ENCODE peak calls at places on chromosomes 16 and 17, in ten cellular contexts. L is T-helper 1 cell; M is C1 segment of cervical spinal cord; U is amygdala; O is GM23248; I is NCI-H460; Y is CD4-positive, alpha-beta T cell; A is NCI-H2081; C is omental fat pad; S is effector CD4-positive, alpha-beta T cell. N is an unnamed sample.

GRCh38 chr16:86252596-86252995 is 257.7 kb upstream of the FOXF1 start:
- DNase-seq in L (no peak), M (no peak), U (no peak), O (peak; percentile 49), I (peak; percentile 59), Y (no peak), A (no peak), C (no peak), S (no peak), N (no peak)

GRCh38 chr16:28063047-28063521 is 430 bp downstream of the GSG1L start:
- DNase-seq in L (no peak), M (no peak), U (no peak), O (peak; percentile 55), I (no peak), Y (no peak), A (no peak), C (no peak), S (no peak), N (no peak)

GRCh38 chr17:74467221-74467951 is 952 bp downstream of the CD300A start:
- DNase-seq in L (no peak), M (peak; percentile 17), U (no peak), O (no peak), I (no peak), Y (no peak), A (no peak), C (no peak), S (no peak), N (no peak)

GRCh38 chr17:77607606-77608005 is 350.9 kb upstream of the TNRC6C start:
- DNase-seq in L (no peak), M (no peak), U (no peak), O (no peak), I (no peak), Y (no peak), A (no peak), C (no peak), S (no peak), N (peak; percentile 39)

GRCh38 chr17:8670486-8670885 is 40.0 kb upstream of the MYH10 start:
- DNase-seq in L (no peak), M (no peak), U (no peak), O (no peak), I (no peak), Y (no peak), A (no peak), C (no peak), S (no peak), N (no peak)

GRCh38 chr16:3798827-3799226 is 81.5 kb upstream of the TRAP1 start:
- DNase-seq in L (no peak), M (no peak), U (no peak), O (no peak), I (no peak), Y (no peak), A (no peak), C (no peak), S (no peak), N (no peak)

GRCh38 chr16:87171723-87172122 is 145.5 kb downstream of the C16orf95 start:
- DNase-seq in L (no peak), M (no peak), U (no peak), O (no peak), I (no peak), Y (no peak), A (no peak), C (no peak), S (no peak), N (no peak)

GRCh38 chr17:78883533-78884131 is 19.4 kb downstream of the CEP295NL start:
- DNase-seq in L (no peak), M (peak; percentile 83), U (peak; percentile 83), O (peak; percentile 96), I (peak; percentile 57), Y (no peak), A (peak; percentile 91), C (no peak), S (no peak), N (peak; percentile 80)

GRCh38 chr17:74833501-74834361 is 26.0 kb downstream of the GRIN2C start:
- DNase-seq in L (no peak), M (peak; percentile 58), U (peak; percentile 37), O (peak; percentile 77), I (no peak), Y (no peak), A (no peak), C (no peak), S (no peak), N (no peak)

GRCh38 chr16:16005725-16006124 is 56.3 kb downstream of the ABCC1 start:
- DNase-seq in L (no peak), M (no peak), U (no peak), O (no peak), I (no peak), Y (no peak), A (no peak), C (no peak), S (no peak), N (no peak)